ENCODE peak calls at places on chromosome 7, in four cellular contexts. One of them, this sample, is unnamed.

GRCh38 chr7:44847920-44848634 is at the start of gene H2AZ2:
- DNase-seq in K562: peak; percentile 100
- DNase-seq in HepG2: peak; percentile 98
- DNase-seq in GM12878: peak; percentile 99
- DNase-seq in this sample: peak; percentile 100

GRCh38 chr7:114924066-114924712 is 2.3 kb downstream of the MDFIC start:
- DNase-seq in HepG2: no peak
- DNase-seq in K562: no peak
- DNase-seq in GM12878: no peak
- DNase-seq in this sample: no peak

GRCh38 chr7:45701701-45702460 is 127.7 kb downstream of the ADCY1 start:
- DNase-seq in K562: no peak
- DNase-seq in HepG2: no peak
- DNase-seq in GM12878: no peak
- DNase-seq in this sample: peak; percentile 3

GRCh38 chr7:12729112-12729511 is 41.7 kb downstream of the ARL4A start:
- DNase-seq in K562: peak; percentile 98
- DNase-seq in GM12878: no peak
- DNase-seq in HepG2: peak; percentile 18
- DNase-seq in this sample: peak; percentile 74

GRCh38 chr7:3294432-3295100 is 6.5 kb upstream of the SDK1 start:
- DNase-seq in K562: no peak
- DNase-seq in HepG2: no peak
- DNase-seq in GM12878: no peak
- DNase-seq in this sample: peak; percentile 36

GRCh38 chr7:157278791-157279678 is 57.8 kb upstream of the DNAJB6 start:
- DNase-seq in K562: no peak
- DNase-seq in HepG2: no peak
- DNase-seq in GM12878: no peak
- DNase-seq in this sample: peak; percentile 49

GRCh38 chr7:116652793-116653192 is 19.2 kb upstream of the MET start:
- DNase-seq in GM12878: no peak
- DNase-seq in K562: no peak
- DNase-seq in HepG2: no peak
- DNase-seq in this sample: no peak

GRCh38 chr7:16234493-16235151 is 186.7 kb downstream of the CRPPA start:
- DNase-seq in K562: peak; percentile 24
- DNase-seq in HepG2: no peak
- DNase-seq in GM12878: no peak
- DNase-seq in this sample: no peak

GRCh38 chr7:76296743-76297740 is 5.4 kb upstream of the HSPB1 start:
- DNase-seq in HepG2: peak; percentile 28
- DNase-seq in K562: no peak
- DNase-seq in GM12878: no peak
- DNase-seq in this sample: no peak

GRCh38 chr7:54978364-54979116 is 40.3 kb upstream of the EGFR start:
- DNase-seq in HepG2: no peak
- DNase-seq in K562: no peak
- DNase-seq in GM12878: no peak
- DNase-seq in this sample: no peak

GRCh38 chr7:50728184-50728583 is 54.5 kb downstream of the GRB10 start:
- DNase-seq in K562: no peak
- DNase-seq in GM12878: no peak
- DNase-seq in HepG2: no peak
- DNase-seq in this sample: no peak

GRCh38 chr7:83161851-83162401 is 758 bp downstream of the PCLO start:
- DNase-seq in K562: no peak
- DNase-seq in GM12878: no peak
- DNase-seq in HepG2: no peak
- DNase-seq in this sample: no peak
- TF ChIP-seq ETV6 in K562: no peak
- TF ChIP-seq ETV6 in GM12878: no peak
- TF ChIP-seq ETV6 in HepG2: no peak
- TF ChIP-seq ETV6 in this sample: peak; percentile 12

DNA sequence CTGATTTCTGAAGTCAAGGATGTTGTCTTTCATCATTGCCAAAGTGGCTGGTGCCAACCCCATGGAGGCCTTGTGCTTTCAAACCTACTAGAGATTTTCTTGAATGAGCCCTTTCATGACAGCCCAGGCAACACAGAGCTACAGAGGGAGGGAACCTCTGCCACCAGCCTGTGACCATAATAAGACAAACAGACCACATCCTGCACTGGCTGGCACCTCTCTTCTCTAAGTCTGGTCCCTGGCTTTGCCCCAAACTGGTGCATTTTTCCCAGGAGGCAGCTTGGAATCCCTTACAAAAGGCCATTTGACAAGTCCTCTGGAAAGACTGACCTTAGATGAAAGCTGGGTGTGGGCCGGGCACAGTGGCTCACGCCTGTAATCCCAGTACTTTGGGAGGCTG is 348.9 kb downstream of the GALNT17 start:
- DNase-seq in K562: no peak
- DNase-seq in GM12878: no peak
- DNase-seq in HepG2: no peak
- DNase-seq in this sample: no peak
- TF ChIP-seq ETV6 in K562: no peak
- TF ChIP-seq ETV6 in GM12878: no peak
- TF ChIP-seq ETV6 in HepG2: no peak
- TF ChIP-seq ETV6 in this sample: no peak

GRCh38 chr7:139566075-139566474 is 42.6 kb downstream of the CLEC2L start:
- DNase-seq in HepG2: no peak
- DNase-seq in GM12878: no peak
- DNase-seq in K562: no peak
- DNase-seq in this sample: no peak
- TF ChIP-seq ETV6 in HepG2: no peak
- TF ChIP-seq ETV6 in GM12878: no peak
- TF ChIP-seq ETV6 in K562: no peak
- TF ChIP-seq ETV6 in this sample: no peak

GRCh38 chr7:28358423-28358868 is 53.9 kb upstream of the CREB5 start:
- DNase-seq in GM12878: no peak
- DNase-seq in K562: no peak
- DNase-seq in HepG2: no peak
- DNase-seq in this sample: no peak
- TF ChIP-seq ETV6 in GM12878: no peak
- TF ChIP-seq ETV6 in K562: no peak
- TF ChIP-seq ETV6 in HepG2: no peak
- TF ChIP-seq ETV6 in this sample: no peak

GRCh38 chr7:70703785-70704184 is 428.2 kb upstream of the GALNT17 start:
- DNase-seq in GM12878: no peak
- DNase-seq in K562: no peak
- DNase-seq in HepG2: no peak
- DNase-seq in this sample: no peak

GRCh38 chr7:70700055-70700934 is 431.6 kb upstream of the GALNT17 start:
- DNase-seq in GM12878: no peak
- DNase-seq in HepG2: no peak
- DNase-seq in K562: no peak
- DNase-seq in this sample: no peak

GRCh38 chr7:70698219-70698832 is 433.6 kb upstream of the GALNT17 start:
- DNase-seq in HepG2: peak; percentile 38
- DNase-seq in GM12878: no peak
- DNase-seq in K562: peak; percentile 56
- DNase-seq in this sample: no peak

GRCh38 chr7:70701487-70701886 is 430.5 kb upstream of the GALNT17 start:
- DNase-seq in K562: no peak
- DNase-seq in HepG2: no peak
- DNase-seq in GM12878: no peak
- DNase-seq in this sample: no peak

DNA sequence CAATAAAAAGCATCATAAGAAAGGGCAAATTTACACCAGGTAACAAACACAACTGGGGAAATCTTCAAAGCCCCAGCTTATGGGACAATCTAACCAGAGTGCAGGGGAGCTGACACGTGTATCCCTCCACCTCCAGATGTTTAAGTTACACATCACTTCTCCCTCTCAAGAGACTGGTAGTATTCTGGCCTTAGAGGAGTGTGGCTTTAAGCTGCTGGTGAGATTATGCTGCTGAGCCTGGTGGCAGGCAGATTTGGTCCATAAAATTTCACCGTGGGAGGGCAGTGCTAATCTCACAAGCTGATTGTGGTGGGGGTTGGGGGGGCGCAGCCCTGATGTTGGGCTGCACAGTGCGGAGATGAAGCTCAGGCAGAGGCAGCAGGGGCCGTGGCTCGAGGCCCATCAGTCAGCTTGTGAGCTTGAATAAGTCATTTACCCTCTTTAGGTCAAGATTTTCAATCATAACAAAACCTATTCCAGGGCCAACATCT is 431.0 kb upstream of the GALNT17 start:
- DNase-seq in GM12878: no peak
- DNase-seq in K562: no peak
- DNase-seq in HepG2: no peak
- DNase-seq in this sample: no peak
- TF ChIP-seq ETV6 in GM12878: no peak
- TF ChIP-seq ETV6 in K562: no peak
- TF ChIP-seq ETV6 in HepG2: no peak
- TF ChIP-seq ETV6 in this sample: no peak

DNA sequence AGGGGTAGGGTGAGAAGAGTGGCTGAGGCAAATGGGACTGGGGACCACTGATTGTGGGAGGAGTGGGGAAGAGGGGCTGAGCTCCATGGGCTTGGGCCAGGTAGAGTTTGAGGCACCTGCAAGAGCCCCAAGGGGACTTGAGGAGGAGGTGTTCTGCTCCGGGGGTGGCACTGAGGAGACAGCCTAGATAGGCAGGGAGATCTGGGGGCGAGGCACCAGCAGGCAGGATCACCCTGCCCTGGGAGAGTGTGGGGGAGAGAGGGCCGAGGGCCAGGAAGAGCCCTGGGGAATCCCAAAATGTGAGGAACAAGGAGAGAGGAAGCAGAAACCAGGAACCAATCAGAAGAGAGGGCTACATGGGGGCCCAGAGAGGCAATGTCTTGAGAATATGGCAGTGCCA is 34.6 kb downstream of the LEP start:
- DNase-seq in GM12878: no peak
- DNase-seq in K562: no peak
- DNase-seq in HepG2: no peak
- DNase-seq in this sample: no peak
- TF ChIP-seq ETV6 in GM12878: no peak
- TF ChIP-seq ETV6 in K562: no peak
- TF ChIP-seq ETV6 in HepG2: no peak
- TF ChIP-seq ETV6 in this sample: no peak

DNA sequence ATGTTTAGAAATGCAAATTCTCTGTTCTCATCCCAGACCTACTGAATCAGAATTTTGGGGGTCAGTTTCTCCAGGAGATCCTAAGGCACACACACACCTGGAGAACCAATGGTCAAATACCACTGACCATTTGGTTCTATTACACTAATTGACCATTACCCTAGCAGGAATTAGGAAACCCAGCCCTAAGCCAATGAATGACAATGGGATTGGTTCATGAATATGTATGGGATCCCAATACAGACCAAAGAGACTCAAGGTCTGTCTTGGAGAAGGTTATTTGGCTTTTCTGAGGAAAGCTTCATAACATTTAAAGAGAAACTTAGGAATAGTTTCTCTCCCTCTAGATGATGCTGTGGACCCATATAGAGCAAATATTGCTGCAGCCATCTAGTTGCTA is 317.0 kb downstream of the BMPER start:
- DNase-seq in GM12878: no peak
- DNase-seq in HepG2: no peak
- DNase-seq in K562: no peak
- DNase-seq in this sample: no peak
- TF ChIP-seq ETV6 in GM12878: no peak
- TF ChIP-seq ETV6 in HepG2: no peak
- TF ChIP-seq ETV6 in K562: no peak
- TF ChIP-seq ETV6 in this sample: no peak